ENCODE peak calls at places on chromosomes 1 and 21, in ten cellular contexts. B is thoracic aorta; S is tibial nerve; J is astrocyte; Y is aorta; I is OCI-LY7; Z is CD8-positive, alpha-beta memory T cell; O is endodermal cell; M is HAP-1; C is CD4-positive, alpha-beta memory T cell. N is an unnamed sample.

GRCh38 chr1:172662464-172663109 is 3.7 kb downstream of the FASLG start:
- DNase-seq in Y (no peak), C (peak; percentile 83), S (no peak), J (peak; percentile 86), B (no peak), Z (peak; percentile 75), M (no peak), O (no peak), I (peak; percentile 7), N (peak; percentile 21)

GRCh38 chr1:87294633-87295032 is 34.0 kb upstream of the LMO4 start:
- DNase-seq in M (no peak), B (no peak), O (no peak), I (no peak), C (no peak), J (no peak), Z (no peak), S (no peak), Y (no peak), N (no peak)

GRCh38 chr21:38847556-38847955 is 41.8 kb downstream of the ETS2 start:
- DNase-seq in B (no peak), Y (no peak), M (no peak), C (no peak), S (no peak), Z (no peak), O (no peak), I (no peak), J (peak; percentile 68), N (no peak)

GRCh38 chr1:185526318-185527307 is 207.6 kb upstream of the HMCN1 start:
- DNase-seq in Y (no peak), S (no peak), I (no peak), M (no peak), Z (no peak), B (no peak), J (no peak), C (no peak), O (no peak), N (no peak)

GRCh38 chr1:222880586-222880985 is 65.7 kb downstream of the DISP1 start:
- DNase-seq in S (no peak), M (no peak), I (no peak), B (no peak), Z (no peak), Y (no peak), C (no peak), O (no peak), J (peak; percentile 77), N (no peak)

GRCh38 chr1:229130028-229130668 is 140.8 kb upstream of the RAB4A start:
- DNase-seq in M (no peak), O (no peak), J (no peak), Z (no peak), B (no peak), S (no peak), Y (no peak), I (peak; percentile 40), C (peak; percentile 51), N (peak; percentile 44)

GRCh38 chr1:156489166-156489934 is 11.2 kb downstream of the MEF2D start:
- DNase-seq in M (no peak), S (no peak), C (peak; percentile 34), I (peak; percentile 67), J (no peak), Z (peak; percentile 45), B (no peak), Y (no peak), O (peak; percentile 77), N (peak; percentile 63)

GRCh38 chr1:89125571-89126233 is at the start of gene GBP2:
- DNase-seq in C (peak; percentile 35), J (peak; percentile 83), S (no peak), Z (no peak), Y (no peak), O (no peak), M (no peak), I (no peak), B (no peak), N (peak; percentile 47)

GRCh38 chr1:170985406-170985805 is 50.1 kb downstream of the MROH9 start:
- DNase-seq in S (no peak), C (no peak), Y (no peak), J (no peak), M (no peak), O (no peak), B (no peak), I (no peak), Z (no peak), N (no peak)

GRCh38 chr1:199242162-199242561 is 603.3 kb downstream of the PTPRC start:
- DNase-seq in I (peak; percentile 5), Z (no peak), C (no peak), M (no peak), Y (no peak), J (no peak), B (no peak), S (no peak), O (no peak), N (no peak)

GRCh38 chr1:209569445-209570207 is 13.9 kb upstream of the CAMK1G start:
- DNase-seq in C (peak; percentile 61), Y (peak; percentile 90), I (peak; percentile 69), J (peak; percentile 54), Z (peak; percentile 57), O (peak; percentile 94), B (no peak), M (peak; percentile 61), S (peak; percentile 71), N (peak; percentile 94)

GRCh38 chr1:66464356-66464755 is 69.6 kb upstream of the SGIP1 start:
- DNase-seq in I (no peak), O (no peak), J (peak; percentile 6), B (no peak), Y (no peak), S (no peak), Z (no peak), M (no peak), C (no peak), N (no peak)

GRCh38 chr1:217780993-217781392 is 149.8 kb downstream of the SPATA17 start:
- DNase-seq in Z (no peak), S (no peak), B (no peak), Y (no peak), J (no peak), M (no peak), C (no peak), I (no peak), O (no peak), N (no peak)

GRCh38 chr1:67716800-67717199 is 31.8 kb downstream of the GADD45A start:
- DNase-seq in Z (no peak), B (no peak), J (no peak), Y (no peak), C (no peak), S (no peak), I (no peak), M (no peak), O (no peak), N (no peak)

GRCh38 chr1:39653546-39654031 is 14.1 kb upstream of the HEYL start:
- DNase-seq in Z (peak; percentile 61), B (no peak), J (peak; percentile 41), S (peak; percentile 73), C (peak; percentile 65), O (peak; percentile 90), M (peak; percentile 67), Y (peak; percentile 90), I (peak; percentile 73), N (peak; percentile 93)

GRCh38 chr21:14520535-14520934 is 25.6 kb downstream of the SAMSN1 start:
- DNase-seq in B (no peak), M (no peak), C (no peak), I (no peak), J (no peak), S (no peak), O (no peak), Z (no peak), Y (no peak), N (no peak)

GRCh38 chr1:42529724-42530161 is 66.7 kb downstream of the CCDC30 start:
- DNase-seq in S (no peak), Z (no peak), Y (no peak), B (no peak), C (peak; percentile 7), I (no peak), M (no peak), J (peak; percentile 67), O (no peak), N (no peak)

GRCh38 chr1:203407301-203407700 is 56.4 kb upstream of the FMOD start:
- DNase-seq in J (no peak), Z (no peak), Y (no peak), B (no peak), M (no peak), O (no peak), I (no peak), C (no peak), S (no peak), N (no peak)

GRCh38 chr1:103854279-103854678 is 104.6 kb downstream of the AMY1C start:
- DNase-seq in C (no peak), I (no peak), S (no peak), Z (no peak), J (no peak), B (no peak), O (no peak), Y (no peak), M (no peak), N (no peak)
- H3K9me3 ChIP-seq in C (no peaks in the 10 kb centered on the region), I (no peaks in the 10 kb centered on the region), S (peaks cover 14% of the 10 kb centered on the region), Z (no peaks in the 10 kb centered on the region), J (peaks cover 5% of the 10 kb centered on the region), B (peaks cover 5% of the 10 kb centered on the region), O (no peaks in the 10 kb centered on the region), Y (no peaks in the 10 kb centered on the region), M (no peaks in the 10 kb centered on the region), N (no peaks in the 10 kb centered on the region)

DNA sequence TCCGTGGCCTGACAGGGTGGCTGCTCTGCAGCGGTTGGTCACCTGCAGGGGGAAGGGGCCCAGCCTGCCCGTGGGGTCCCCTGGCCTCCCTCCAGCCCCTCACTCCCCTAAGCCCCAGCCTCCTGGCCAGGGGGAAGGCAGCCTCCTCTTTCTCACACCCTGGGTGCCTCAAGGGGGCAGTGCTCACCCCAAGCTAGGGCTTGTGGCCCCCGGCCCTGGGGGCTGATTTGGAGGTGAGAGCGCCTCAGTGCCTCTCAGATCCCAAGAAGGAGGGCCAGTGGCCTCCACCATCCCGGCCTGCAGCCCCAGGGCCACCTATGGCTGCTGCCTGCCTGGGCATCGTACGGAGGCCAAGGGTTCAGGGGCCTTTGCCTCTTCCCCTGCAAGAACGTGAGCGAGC is 66.4 kb upstream of the TTC34 start:
- DNase-seq in Y (no peak), M (no peak), S (no peak), I (no peak), B (no peak), Z (no peak), C (no peak), J (no peak), O (no peak), N (no peak)
- H3K9me3 ChIP-seq in Y (peaks cover 6% of the 10 kb centered on the region), M (no peaks in the 10 kb centered on the region), S (peaks cover 30% of the 10 kb centered on the region), I (no peaks in the 10 kb centered on the region), B (peaks cover 13% of the 10 kb centered on the region), Z (peaks cover 5% of the 10 kb centered on the region), C (peaks cover 11% of the 10 kb centered on the region), J (peaks cover 11% of the 10 kb centered on the region), O (peaks cover 12% of the 10 kb centered on the region), N (no peaks in the 10 kb centered on the region)

GRCh38 chr1:2819429-2819828 is 17.9 kb upstream of the TTC34 start:
- DNase-seq in I (no peak), J (no peak), S (no peak), M (no peak), O (no peak), Y (no peak), Z (no peak), B (no peak), C (no peak), N (no peak)
- H3K9me3 ChIP-seq in I (no peaks in the 10 kb centered on the region), J (peaks cover 7% of the 10 kb centered on the region), S (no peaks in the 10 kb centered on the region), M (no peaks in the 10 kb centered on the region), O (peaks cover 32% of the 10 kb centered on the region), Y (no peaks in the 10 kb centered on the region), Z (no peaks in the 10 kb centered on the region), B (no peaks in the 10 kb centered on the region), C (no peaks in the 10 kb centered on the region), N (no peaks in the 10 kb centered on the region)

DNA sequence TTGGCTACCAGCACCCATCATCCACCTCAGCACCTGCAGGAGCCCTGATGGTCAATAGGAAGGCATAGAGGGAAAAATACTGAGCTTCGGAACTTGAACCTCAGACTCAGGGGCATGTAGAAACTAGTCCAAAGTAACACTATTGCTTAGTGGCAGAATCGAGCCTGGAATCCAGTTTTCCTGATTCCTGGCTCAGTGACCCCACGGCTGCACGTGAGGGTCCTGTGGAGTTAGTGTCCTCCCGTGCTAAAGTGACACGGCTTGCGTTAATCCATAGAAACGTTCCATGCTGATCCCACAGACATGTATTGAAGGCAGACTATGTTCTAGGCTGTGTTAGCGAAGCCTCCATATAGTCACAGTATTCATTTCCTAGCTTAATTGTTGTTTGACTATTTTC is 747.0 kb upstream of the TPTE start:
- DNase-seq in J (no peak), O (no peak), Y (no peak), M (no peak), Z (no peak), I (no peak), C (no peak), S (no peak), B (no peak), N (no peak)
- H3K9me3 ChIP-seq in J (peaks cover 39% of the 10 kb centered on the region), O (peaks cover 97% of the 10 kb centered on the region), Y (peaks cover 3% of the 10 kb centered on the region), M (peaks cover 30% of the 10 kb centered on the region), Z (peaks cover 8% of the 10 kb centered on the region), I (peaks cover 31% of the 10 kb centered on the region), C (peaks cover 5% of the 10 kb centered on the region), S (peaks cover 16% of the 10 kb centered on the region), B (no peaks in the 10 kb centered on the region), N (no peaks in the 10 kb centered on the region)